ENCODE peak calls at places on chromosomes 11 and 22, in seven cellular contexts. O is NT2/D1, I is HCT116, N is K562, V is H1, K is HepG2, S is GM12878. G is an unnamed sample.

GRCh38 chr11:130813196-130813595 is 103.1 kb downstream of the SNX19 start:
- DNase-seq in O (no peak), I (no peak), N (no peak), V (no peak), K (no peak), S (no peak), G (no peak)

GRCh38 chr11:27085115-27085514 is 44.5 kb downstream of the BBOX1 start:
- DNase-seq in O (no peak), I (no peak), N (no peak), V (no peak), K (no peak), S (no peak), G (no peak)

GRCh38 chr11:20158597-20159257 is 1.5 kb downstream of the DBX1 start:
- DNase-seq in O (no peak), I (no peak), N (peak), V (peak), K (peak), S (no peak), G (peak)

GRCh38 chr22:36741204-36741793 is 34.6 kb downstream of the IFT27 start:
- DNase-seq in O (peak), I (peak), N (peak), V (no peak), K (no peak), S (no peak), G (peak)

GRCh38 chr22:27952091-27952490 is 33.0 kb upstream of the PITPNB start:
- DNase-seq in O (no peak), I (no peak), N (no peak), V (no peak), K (no peak), S (no peak), G (no peak)

GRCh38 chr11:35352107-35352888 is 67.1 kb downstream of the SLC1A2 start:
- DNase-seq in O (no peak), I (no peak), N (peak), V (no peak), K (no peak), S (no peak), G (no peak)

GRCh38 chr22:33302049-33302545 is 243.9 kb upstream of the SYN3 start:
- DNase-seq in O (peak), I (peak), N (peak), V (peak), K (peak), S (peak), G (peak)

GRCh38 chr22:20604776-20605221 is 97.4 kb downstream of the MED15 start:
- DNase-seq in O (no peak), I (no peak), N (peak), V (no peak), K (peak), S (no peak), G (peak)

GRCh38 chr11:64040684-64041267 is 5.0 kb downstream of the FLRT1 start:
- DNase-seq in O (no peak), I (no peak), N (peak), V (peak), K (peak), S (no peak), G (peak)

GRCh38 chr11:28627690-28628255 is 519.6 kb downstream of the METTL15 start:
- DNase-seq in O (no peak), I (no peak), N (no peak), V (no peak), K (no peak), S (no peak), G (no peak)

GRCh38 chr11:103887001-103887680 is 149.3 kb upstream of the DDI1 start:
- DNase-seq in O (no peak), I (no peak), N (no peak), V (no peak), K (no peak), S (no peak), G (no peak)

GRCh38 chr11:109247071-109247470 is 174.9 kb upstream of the C11orf87 start:
- DNase-seq in O (no peak), I (no peak), N (no peak), V (no peak), K (no peak), S (no peak), G (no peak)

GRCh38 chr11:69546735-69547370 is 65.4 kb downstream of the LINC01488 start:
- DNase-seq in O (no peak), I (no peak), N (no peak), V (no peak), K (no peak), S (peak), G (no peak)

GRCh38 chr11:71465054-71465453 is 12.1 kb downstream of the NADSYN1 start:
- DNase-seq in O (no peak), I (no peak), N (no peak), V (no peak), K (no peak), S (no peak), G (no peak)

GRCh38 chr11:6326980-6327379 is 6.7 kb upstream of the CAVIN3 start:
- DNase-seq in O (no peak), I (no peak), N (no peak), V (no peak), K (no peak), S (no peak), G (no peak)

GRCh38 chr11:65378208-65378927 is 4.1 kb downstream of the SLC25A45 start:
- DNase-seq in O (no peak), I (no peak), N (no peak), V (no peak), K (no peak), S (no peak), G (no peak)

GRCh38 chr11:3665336-3666022 is 5.7 kb downstream of the CHRNA10 start:
- DNase-seq in O (no peak), I (no peak), N (no peak), V (no peak), K (no peak), S (no peak), G (no peak)

GRCh38 chr11:134313379-134313778 is 18.4 kb upstream of the GLB1L2 start:
- DNase-seq in O (no peak), I (no peak), N (no peak), V (no peak), K (no peak), S (no peak), G (no peak)

GRCh38 chr11:125345706-125346561 is 150.1 kb downstream of the FEZ1 start:
- DNase-seq in O (peak), I (no peak), N (peak), V (peak), K (peak), S (no peak), G (peak)

GRCh38 chr22:29435236-29435635 is 3.1 kb upstream of the RFPL1 start:
- DNase-seq in O (no peak), I (no peak), N (no peak), V (no peak), K (no peak), S (no peak), G (no peak)

GRCh38 chr11:64665381-64665780 is 57.6 kb downstream of the NRXN2 start:
- DNase-seq in O (no peak), I (no peak), N (peak), V (no peak), K (no peak), S (no peak), G (no peak)

GRCh38 chr11:120136356-120136755 is 1.6 kb downstream of the TRIM29 start:
- DNase-seq in O (no peak), I (no peak), N (no peak), V (no peak), K (no peak), S (no peak), G (peak)

GRCh38 chr11:119103793-119104192 is 2.1 kb upstream of the DPAGT1 start:
- DNase-seq in O (no peak), I (no peak), N (no peak), V (no peak), K (no peak), S (no peak), G (no peak)

GRCh38 chr22:20904980-20905355 is 12.2 kb upstream of the CRKL start:
- DNase-seq in O (no peak), I (no peak), N (no peak), V (no peak), K (no peak), S (no peak), G (no peak)

GRCh38 chr11:133118563-133119303 is 413.6 kb downstream of the OPCML start:
- DNase-seq in O (no peak), I (no peak), N (no peak), V (no peak), K (no peak), S (no peak), G (no peak)

GRCh38 chr11:41659990-41660389 is 200.5 kb upstream of the LRRC4C start:
- DNase-seq in O (no peak), I (no peak), N (no peak), V (no peak), K (no peak), S (no peak), G (no peak)
- TF ChIP-seq YY1 in O (no peak), I (no peak), N (no peak), V (no peak), K (no peak), S (no peak), G (no peak)

GRCh38 chr11:102157219-102157618 is 47.0 kb downstream of the YAP1 start:
- DNase-seq in O (no peak), I (no peak), N (no peak), V (no peak), K (peak), S (no peak), G (no peak)
- TF ChIP-seq YY1 in O (no peak), I (no peak), N (no peak), V (no peak), K (no peak), S (no peak), G (no peak)

GRCh38 chr11:47971501-47971900 is 8.9 kb upstream of the PTPRJ start:
- DNase-seq in O (no peak), I (no peak), N (no peak), V (no peak), K (no peak), S (no peak), G (peak)

GRCh38 chr11:47966621-47967020 is 13.7 kb upstream of the PTPRJ start:
- DNase-seq in O (no peak), I (no peak), N (no peak), V (no peak), K (no peak), S (no peak), G (no peak)

GRCh38 chr11:47964546-47964945 is 15.8 kb upstream of the PTPRJ start:
- DNase-seq in O (no peak), I (no peak), N (no peak), V (no peak), K (no peak), S (no peak), G (no peak)

GRCh38 chr11:47969401-47969800 is 11.0 kb upstream of the PTPRJ start:
- DNase-seq in O (no peak), I (no peak), N (no peak), V (no peak), K (no peak), S (no peak), G (no peak)

GRCh38 chr11:47967577-47968230 is 12.7 kb upstream of the PTPRJ start:
- DNase-seq in O (no peak), I (no peak), N (no peak), V (no peak), K (no peak), S (no peak), G (no peak)
- TF ChIP-seq YY1 in O (no peak), I (no peak), N (no peak), V (no peak), K (no peak), S (no peak), G (no peak)

GRCh38 chr11:92225206-92225562 is 566 bp downstream of the FAT3 start:
- DNase-seq in O (no peak), I (no peak), N (no peak), V (no peak), K (no peak), S (no peak), G (no peak)
- TF ChIP-seq YY1 in O (no peak), I (no peak), N (no peak), V (no peak), K (no peak), S (no peak), G (no peak)

GRCh38 chr11:30919389-30920172 is 333.4 kb upstream of the MPPED2 start:
- DNase-seq in O (no peak), I (no peak), N (no peak), V (no peak), K (no peak), S (no peak), G (no peak)

GRCh38 chr11:30911247-30911646 is 325.1 kb upstream of the MPPED2 start:
- DNase-seq in O (no peak), I (no peak), N (no peak), V (no peak), K (no peak), S (no peak), G (no peak)

GRCh38 chr11:30916764-30917163 is 330.6 kb upstream of the MPPED2 start:
- DNase-seq in O (no peak), I (no peak), N (no peak), V (no peak), K (no peak), S (no peak), G (no peak)

GRCh38 chr11:30917859-30918478 is 331.8 kb upstream of the MPPED2 start:
- DNase-seq in O (peak), I (peak), N (peak), V (no peak), K (peak), S (no peak), G (peak)

DNA sequence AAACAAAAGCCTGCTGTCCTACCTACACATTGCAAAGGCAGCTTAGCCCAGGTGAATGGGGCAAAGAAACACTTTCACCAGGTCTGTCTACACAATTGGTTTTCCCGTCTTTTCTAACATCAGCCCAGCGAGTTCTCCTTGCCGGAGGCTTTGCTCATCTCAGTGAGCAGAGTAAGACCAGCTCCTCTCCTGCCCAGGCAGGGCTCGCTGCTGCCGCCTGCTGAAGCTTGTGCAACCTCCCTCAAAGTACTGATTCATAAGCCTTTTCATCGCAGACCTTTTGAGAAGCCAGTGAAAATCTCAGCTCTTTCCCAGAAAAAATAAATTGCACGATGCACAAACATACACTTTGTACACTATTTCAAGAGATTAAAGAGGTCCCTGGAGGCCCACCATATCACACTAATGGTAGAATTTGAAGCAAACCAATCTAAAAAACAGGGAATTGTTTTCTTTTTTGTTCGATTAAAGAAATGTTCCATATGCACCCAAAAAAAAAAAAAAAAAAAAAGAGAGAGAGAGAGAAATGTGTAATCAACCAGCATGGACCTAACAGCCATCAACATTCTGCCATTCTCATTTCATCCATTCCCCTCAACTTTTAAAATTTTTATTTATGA is 328.1 kb upstream of the MPPED2 start:
- DNase-seq in O (peak), I (peak), N (no peak), V (peak), K (peak), S (no peak), G (peak)
- TF ChIP-seq YY1 in O (no peak), I (no peak), N (no peak), V (no peak), K (no peak), S (no peak), G (no peak)

GRCh38 chr11:116600930-116601329 is 171.9 kb downstream of the BUD13 start:
- DNase-seq in O (no peak), I (no peak), N (no peak), V (no peak), K (no peak), S (no peak), G (no peak)
- TF ChIP-seq YY1 in O (no peak), I (no peak), N (no peak), V (no peak), K (no peak), S (no peak), G (no peak)

DNA sequence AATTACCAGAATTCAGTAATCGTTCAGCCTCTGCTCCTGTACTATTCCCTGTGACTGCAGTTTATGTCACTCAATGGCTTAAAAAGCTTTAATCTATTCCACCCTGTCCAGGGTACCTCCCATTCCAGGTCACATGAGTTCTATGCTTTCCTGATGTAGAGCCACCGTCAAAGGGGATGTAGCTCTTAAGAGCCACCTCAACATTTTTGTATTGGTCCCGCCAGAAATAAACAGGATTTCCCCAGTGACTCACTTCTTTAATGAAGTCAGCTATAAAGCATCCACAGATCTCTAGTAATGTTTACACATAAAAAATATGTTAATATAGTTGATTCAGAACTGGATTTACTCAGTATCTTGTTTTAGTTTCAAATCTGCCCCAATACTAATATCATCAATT is 1.3 kb upstream of the OR8D1 start:
- DNase-seq in O (no peak), I (no peak), N (no peak), V (no peak), K (no peak), S (no peak), G (no peak)
- TF ChIP-seq YY1 in O (no peak), I (no peak), N (no peak), V (no peak), K (no peak), S (no peak), G (no peak)

DNA sequence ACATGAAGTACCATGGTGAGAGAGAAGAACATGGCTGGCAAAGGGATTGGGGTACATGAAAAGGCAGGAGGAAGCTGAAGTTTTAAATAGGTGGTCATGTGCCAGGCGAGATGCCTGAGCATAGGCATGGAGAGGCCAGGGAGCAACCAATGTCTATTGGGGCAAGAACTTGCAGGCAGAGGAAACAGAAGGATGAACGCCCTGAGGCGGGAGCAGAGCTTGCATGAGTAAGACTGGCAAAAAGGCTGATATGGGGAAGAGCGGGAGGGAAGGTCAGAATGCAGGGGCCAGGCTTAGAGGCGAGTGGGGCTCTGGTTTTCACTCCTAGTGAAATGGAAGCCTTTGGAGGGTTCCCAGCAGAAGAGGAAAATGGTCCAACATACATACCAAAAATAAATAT is 52.5 kb upstream of the VSTM5 start:
- DNase-seq in O (no peak), I (no peak), N (no peak), V (no peak), K (no peak), S (no peak), G (no peak)
- TF ChIP-seq YY1 in O (no peak), I (no peak), N (no peak), V (no peak), K (no peak), S (no peak), G (no peak)

GRCh38 chr11:44567876-44568256 is 2.4 kb downstream of the CD82 start:
- DNase-seq in O (no peak), I (no peak), N (no peak), V (no peak), K (no peak), S (no peak), G (no peak)

GRCh38 chr11:44568358-44568705 is 2.9 kb downstream of the CD82 start:
- DNase-seq in O (no peak), I (no peak), N (peak), V (no peak), K (no peak), S (no peak), G (peak)

GRCh38 chr11:44565746-44566558 is 489 bp downstream of the CD82 start:
- DNase-seq in O (no peak), I (no peak), N (no peak), V (no peak), K (no peak), S (no peak), G (no peak)

GRCh38 chr11:44566559-44566949 is 1.1 kb downstream of the CD82 start:
- DNase-seq in O (no peak), I (no peak), N (no peak), V (no peak), K (no peak), S (no peak), G (no peak)

DNA sequence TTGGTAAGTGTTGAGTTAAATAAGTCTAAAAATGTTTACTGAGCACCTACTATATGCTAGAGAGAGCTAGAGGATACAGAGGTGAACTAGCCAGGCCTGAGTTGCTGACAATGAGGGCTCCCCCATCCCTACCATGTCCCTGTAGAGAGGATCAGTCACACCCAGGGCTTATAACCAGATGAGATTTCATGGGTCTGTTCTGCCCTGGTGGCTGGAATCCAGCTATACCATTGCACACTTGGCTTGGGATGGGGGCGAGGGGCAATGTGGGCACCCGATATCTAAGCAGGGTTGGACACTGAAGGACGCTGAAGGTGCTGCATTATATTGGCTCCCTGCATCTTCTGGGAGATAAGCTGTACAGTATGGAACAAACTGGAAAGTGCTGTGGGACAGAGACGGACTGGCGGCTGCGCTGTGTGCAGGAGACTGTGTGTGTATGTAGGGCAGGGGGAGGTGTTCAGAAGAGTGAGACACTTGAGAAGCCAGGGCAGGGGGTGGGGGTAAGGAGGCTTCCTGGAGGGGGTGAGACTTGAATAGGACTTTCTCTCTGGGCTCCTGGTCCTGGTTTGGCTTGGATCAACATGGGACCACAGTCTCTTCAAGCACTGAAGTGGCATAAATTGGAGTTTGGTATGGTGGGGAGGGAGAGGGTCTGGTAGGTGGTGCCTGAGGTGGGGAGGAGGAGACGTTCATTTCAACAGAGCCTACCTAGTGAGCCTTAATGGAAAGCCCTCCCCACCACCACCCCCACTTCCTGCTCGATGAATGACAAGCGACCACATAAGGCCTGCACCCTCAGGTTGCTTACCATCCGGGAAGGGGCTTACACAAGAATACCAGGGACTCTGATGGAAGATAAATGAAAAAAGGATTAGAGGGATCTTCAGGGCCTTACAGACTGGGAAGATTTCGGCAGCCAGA is 1.8 kb downstream of the CD82 start:
- DNase-seq in O (no peak), I (no peak), N (peak), V (no peak), K (no peak), S (no peak), G (no peak)
- TF ChIP-seq YY1 in O (no peak), I (no peak), N (no peak), V (no peak), K (no peak), S (peak), G (no peak)

G was measured in SK-N-SH.